ENCODE peak calls at places on chromosomes 11 and 22, in five cellular contexts. O is stimulated activated CD8-positive, alpha-beta memory T cell treated with anti-CD3 and anti-CD28 coated beads, Interleukin-15, amount 100 ng/mL, for 4 hours; K is left lung; Y is midbrain; R is stimulated activated CD4-positive, alpha-beta T cell treated with anti-CD3 and anti-CD28 coated beads, TNF-alpha, amount 100 ng/mL, for 1 hour. M is an unnamed sample.

GRCh38 chr22:42434283-42434682 is 2.1 kb upstream of the NFAM1 start:
- DNase-seq in R (no peak), O (no peak), Y (no peak), K (no peak), M (no peak)

GRCh38 chr22:35310556-35311550 is 11.2 kb downstream of the TOM1 start:
- DNase-seq in Y (no peak), K (peak; percentile 23), O (no peak), R (no peak), M (no peak)

GRCh38 chr11:43574949-43575915 is 105.3 kb upstream of the HSD17B12 start:
- DNase-seq in Y (peak; percentile 7), O (no peak), R (no peak), K (no peak), M (no peak)

GRCh38 chr11:123654566-123655081 is at the start of gene SCN3B:
- DNase-seq in K (peak; percentile 73), R (no peak), Y (peak; percentile 55), O (no peak), M (peak; percentile 30)

GRCh38 chr22:20228939-20229272 is 39.2 kb downstream of the RTN4R start:
- DNase-seq in R (no peak), Y (no peak), O (no peak), K (no peak), M (no peak)

GRCh38 chr11:67463186-67463585 is 5.9 kb downstream of the TMEM134 start:
- DNase-seq in O (no peak), R (no peak), Y (no peak), K (no peak), M (no peak)

GRCh38 chr11:44793350-44794090 is 66.8 kb downstream of the TSPAN18 start:
- DNase-seq in Y (no peak), O (no peak), K (no peak), R (no peak), M (no peak)

GRCh38 chr11:9687736-9688494 is 24.0 kb downstream of the SWAP70 start:
- DNase-seq in K (no peak), O (no peak), R (no peak), Y (peak; percentile 31), M (no peak)

GRCh38 chr11:10366568-10367331 is 61.9 kb downstream of the ADM start:
- DNase-seq in Y (peak; percentile 76), K (peak; percentile 74), O (peak; percentile 26), R (no peak), M (peak; percentile 66)

GRCh38 chr22:27997538-27997937 is 78.5 kb upstream of the PITPNB start:
- DNase-seq in Y (no peak), K (no peak), R (no peak), O (no peak), M (no peak)

GRCh38 chr22:32531955-32532818 is 57.6 kb downstream of the FBXO7 start:
- DNase-seq in O (no peak), Y (no peak), K (peak; percentile 78), R (no peak), M (peak; percentile 55)

GRCh38 chr22:30327864-30328345 is 1.2 kb upstream of the TBC1D10A start:
- DNase-seq in K (no peak), R (no peak), Y (no peak), O (no peak), M (no peak)

GRCh38 chr22:46731246-46732040 is 6.6 kb downstream of the CERK start:
- DNase-seq in Y (no peak), O (no peak), K (no peak), R (no peak), M (no peak)

GRCh38 chr11:128501008-128501407 is 86.3 kb downstream of the ETS1 start:
- DNase-seq in O (no peak), K (no peak), Y (no peak), R (no peak), M (no peak)

GRCh38 chr11:94938399-94939055 is 34.8 kb downstream of the CWC15 start:
- DNase-seq in Y (no peak), K (peak; percentile 49), O (no peak), R (no peak), M (no peak)

GRCh38 chr11:125890447-125891100 is 3.1 kb downstream of the HYLS1 start:
- DNase-seq in Y (no peak), R (no peak), O (no peak), K (no peak), M (no peak)

GRCh38 chr11:82867495-82868082 is 32.6 kb downstream of the PRCP start:
- DNase-seq in O (peak; percentile 46), Y (peak; percentile 87), R (peak; percentile 44), K (peak; percentile 55), M (peak; percentile 27)

GRCh38 chr22:36608987-36609386 is 80.0 kb upstream of the EIF3D start:
- DNase-seq in R (no peak), K (no peak), Y (no peak), O (no peak), M (no peak)

GRCh38 chr11:95605271-95605940 is 184.2 kb downstream of the FAM76B start:
- DNase-seq in O (no peak), R (no peak), K (no peak), Y (no peak), M (no peak)

GRCh38 chr11:11036185-11037161 is 178.6 kb upstream of the ZBED5 start:
- DNase-seq in O (no peak), Y (peak; percentile 65), K (no peak), R (no peak), M (peak; percentile 17)

GRCh38 chr11:44978961-44979331 is 28.3 kb upstream of the TP53I11 start:
- DNase-seq in R (no peak), O (no peak), Y (no peak), K (peak; percentile 51), M (no peak)

GRCh38 chr22:45107671-45108070 is 56.1 kb upstream of the NUP50 start:
- DNase-seq in K (no peak), R (no peak), Y (no peak), O (no peak), M (no peak)

GRCh38 chr11:9851366-9851765 is 187.5 kb downstream of the SWAP70 start:
- DNase-seq in R (no peak), O (no peak), Y (no peak), K (no peak), M (no peak)

GRCh38 chr22:48600171-48600570 is 1227.5 kb downstream of the BRD1 start:
- DNase-seq in K (no peak), R (no peak), O (no peak), Y (no peak), M (no peak)

GRCh38 chr11:70158201-70158600 is 44.9 kb upstream of the FADD start:
- DNase-seq in O (no peak), R (no peak), Y (no peak), K (no peak), M (peak; percentile 59)

GRCh38 chr11:97622795-97623194 is 1233.0 kb downstream of the JRKL start:
- DNase-seq in O (no peak), K (no peak), R (no peak), Y (no peak), M (no peak)

GRCh38 chr11:57217053-57217452 is 20.0 kb downstream of the APLNR start:
- DNase-seq in O (no peak), K (no peak), Y (no peak), R (no peak), M (no peak)

GRCh38 chr22:27412866-27413445 is 388.6 kb downstream of the MN1 start:
- DNase-seq in R (no peak), K (no peak), O (no peak), Y (no peak), M (no peak)

GRCh38 chr11:34546511-34547206 is 33.1 kb upstream of the ELF5 start:
- DNase-seq in Y (peak; percentile 77), K (no peak), R (no peak), O (no peak), M (no peak)

GRCh38 chr11:119615879-119616190 is 113.2 kb downstream of the NECTIN1 start:
- DNase-seq in O (no peak), Y (no peak), R (no peak), K (no peak), M (peak; percentile 35)

GRCh38 chr11:60852060-60852638 is 3.6 kb downstream of the PTGDR2 start:
- DNase-seq in Y (no peak), O (no peak), K (no peak), R (no peak), M (no peak)

GRCh38 chr22:35910013-35910860 is 118.4 kb downstream of the RBFOX2 start:
- DNase-seq in Y (no peak), K (no peak), R (no peak), O (no peak), M (no peak)

GRCh38 chr22:20807315-20807752 is 33.4 kb downstream of the SERPIND1 start:
- DNase-seq in Y (no peak), R (no peak), O (no peak), K (no peak), M (peak; percentile 48)

M was measured in H54.